ENCODE peak calls at places on chromosomes 3 and 15, in six cellular contexts. G, H, S, I, R and Q are unnamed samples.

GRCh38 chr15:42364529-42364928 is 5.2 kb downstream of the CAPN3 start:
- DNase-seq in G (no peak), H (no peak), S (no peak), I (no peak), R (no peak), Q (peak)

GRCh38 chr3:171700157-171700556 is 110.1 kb downstream of the PLD1 start:
- DNase-seq in G (no peak), H (no peak), S (no peak), I (no peak), R (no peak), Q (peak)

GRCh38 chr3:33810545-33810944 is 12.1 kb downstream of the PDCD6IP start:
- DNase-seq in G (no peak), H (no peak), S (no peak), I (no peak), R (no peak), Q (no peak)

GRCh38 chr15:40591310-40591845 is 2.7 kb upstream of the KNL1 start:
- DNase-seq in G (peak), H (no peak), S (no peak), I (no peak), R (no peak), Q (no peak)

GRCh38 chr3:69102384-69102783 is 17.6 kb downstream of the ARL6IP5 start:
- DNase-seq in G (no peak), H (no peak), S (no peak), I (no peak), R (no peak), Q (no peak)

GRCh38 chr3:42700366-42701288 is 2.0 kb downstream of the HHATL start:
- DNase-seq in G (no peak), H (no peak), S (no peak), I (no peak), R (no peak), Q (no peak)

GRCh38 chr3:98688363-98688762 is 74.8 kb upstream of the ST3GAL6 start:
- DNase-seq in G (no peak), H (no peak), S (no peak), I (no peak), R (no peak), Q (no peak)

GRCh38 chr3:71127052-71127451 is 456.5 kb downstream of the FOXP1 start:
- DNase-seq in G (no peak), H (no peak), S (no peak), I (no peak), R (no peak), Q (no peak)

GRCh38 chr3:185152433-185153169 is at the start of gene C3orf70:
- DNase-seq in G (peak), H (peak), S (no peak), I (peak), R (peak), Q (peak)
- TF ChIP-seq CTCF in G (no peak), H (no peak), S (no peak), I (no peak), R (no peak), Q (no peak)

DNA sequence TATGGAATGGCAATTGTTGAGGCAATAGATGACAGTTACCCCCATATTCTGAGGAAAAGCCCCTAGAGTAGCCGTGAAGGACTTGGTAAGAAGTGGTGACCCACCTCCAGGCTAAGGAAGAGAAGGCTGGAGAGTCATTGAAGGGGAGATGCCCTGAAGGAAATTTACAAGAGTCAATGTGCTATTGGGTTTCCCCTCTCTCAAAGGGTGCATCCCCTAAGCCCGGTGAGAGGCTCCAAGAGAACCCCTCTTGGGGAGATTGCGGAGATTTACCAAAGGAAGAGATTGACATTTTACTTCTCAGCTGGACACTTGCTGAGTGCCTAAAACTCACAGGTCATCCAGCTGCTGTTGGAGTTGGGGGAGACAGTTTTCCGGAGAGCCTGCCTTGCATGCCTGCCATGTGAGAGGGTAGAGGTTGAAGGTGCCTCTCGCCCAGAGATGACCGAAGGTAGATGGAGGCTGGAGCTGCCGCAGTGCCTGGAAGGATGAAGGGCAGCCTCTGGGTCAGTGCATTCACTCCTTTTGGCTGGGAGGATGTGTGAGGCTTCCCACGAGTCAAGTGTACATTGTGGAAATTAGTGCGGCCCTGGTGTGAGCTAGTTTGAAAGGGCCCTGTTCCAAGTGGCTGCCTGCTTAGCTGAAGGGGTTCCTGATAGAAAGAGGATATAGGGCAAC is 30.7 kb downstream of the MESD start:
- DNase-seq in G (no peak), H (no peak), S (no peak), I (no peak), R (no peak), Q (peak)
- H3K4me3 ChIP-seq in G (no peak), H (no peak), S (no peak), I (no peak), R (no peak), Q (no peak)

GRCh38 chr3:174218011-174218410 is 641.1 kb upstream of the NAALADL2 start:
- DNase-seq in G (no peak), H (no peak), S (no peak), I (no peak), R (no peak), Q (peak)
- TF ChIP-seq CTCF in G (no peak), H (no peak), S (no peak), I (no peak), R (no peak), Q (peak)

DNA sequence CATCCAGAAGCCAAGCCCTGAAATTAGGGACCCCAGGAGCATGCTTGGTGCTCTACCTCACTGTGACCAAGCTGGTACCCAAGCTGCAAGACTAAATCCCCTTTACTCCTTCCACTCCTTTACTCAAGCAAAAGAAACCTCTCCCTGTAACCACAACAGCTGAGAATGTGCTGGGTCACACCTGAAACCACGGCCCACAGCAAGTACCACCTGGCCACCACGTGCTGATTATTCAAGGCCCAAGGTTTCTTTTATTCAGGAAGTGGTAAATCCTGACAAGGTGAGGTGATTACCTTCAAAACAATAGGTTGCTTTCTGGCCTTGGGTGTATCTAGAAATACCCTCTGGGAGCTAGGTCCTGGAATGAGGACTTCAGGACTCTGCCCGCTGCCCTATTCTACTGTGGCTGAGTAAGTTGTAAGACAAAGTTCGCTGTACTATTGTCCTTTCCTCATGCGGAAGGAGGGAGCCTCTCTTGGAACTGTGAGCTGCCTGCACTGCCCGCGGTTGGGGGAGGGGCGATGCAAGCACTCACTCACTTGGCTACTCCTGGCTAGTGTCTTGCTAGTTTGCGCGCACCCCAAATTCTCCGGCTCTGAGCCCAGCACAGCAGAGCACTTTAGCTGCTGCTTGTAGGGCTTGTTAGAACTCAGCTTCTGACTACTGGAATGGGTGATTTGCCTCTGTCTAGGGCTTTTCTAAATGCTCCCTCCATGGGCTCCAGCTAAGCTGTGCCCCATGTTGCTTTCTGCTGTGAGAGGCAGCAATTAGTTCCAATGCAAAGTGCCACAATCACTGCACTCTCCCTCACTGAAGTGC is 487.1 kb upstream of the CNTN3 start:
- DNase-seq in G (peak), H (peak), S (peak), I (no peak), R (no peak), Q (no peak)
- H3K4me3 ChIP-seq in G (peak), H (no peak), S (no peak), I (no peak), R (no peak), Q (no peak)

GRCh38 chr3:13404625-13405452 is 15.3 kb downstream of the NUP210 start:
- DNase-seq in G (no peak), H (no peak), S (no peak), I (no peak), R (no peak), Q (no peak)

GRCh38 chr3:13401149-13401548 is 19.0 kb downstream of the NUP210 start:
- DNase-seq in G (no peak), H (no peak), S (no peak), I (no peak), R (no peak), Q (no peak)

GRCh38 chr3:13403818-13404216 is 16.3 kb downstream of the NUP210 start:
- DNase-seq in G (peak), H (no peak), S (no peak), I (no peak), R (no peak), Q (no peak)

GRCh38 chr3:13405614-13406013 is 14.5 kb downstream of the NUP210 start:
- DNase-seq in G (no peak), H (no peak), S (no peak), I (no peak), R (no peak), Q (no peak)

DNA sequence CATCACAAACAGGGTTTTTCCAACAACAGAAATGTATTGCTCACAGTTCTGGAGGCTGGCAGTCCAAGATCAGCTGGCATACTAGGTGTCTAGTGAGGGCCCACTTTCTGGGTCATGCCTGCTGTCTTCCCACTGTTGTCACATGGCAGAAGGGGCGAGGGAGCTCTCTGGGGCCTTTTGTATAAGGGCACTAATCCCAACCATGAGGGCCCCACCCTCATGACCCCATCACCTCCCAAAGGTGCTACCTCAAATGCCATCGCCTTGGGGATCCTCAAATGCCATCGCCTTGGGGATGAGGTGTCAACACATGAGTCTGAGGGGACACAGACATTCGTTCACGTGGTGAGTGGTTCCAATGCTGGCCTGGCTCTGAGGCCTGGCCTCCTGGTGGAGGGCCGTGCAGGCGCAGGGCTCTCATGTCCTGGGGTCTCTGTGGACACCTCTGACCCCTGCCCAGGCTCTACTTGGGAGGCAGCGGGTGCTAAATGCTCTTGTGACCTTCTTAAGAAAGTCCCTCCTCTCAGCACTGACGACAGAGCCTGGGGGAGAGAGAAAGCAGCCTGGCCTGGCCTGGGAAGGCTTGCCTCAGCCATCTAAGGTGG is 16.8 kb downstream of the NUP210 start:
- DNase-seq in G (peak), H (no peak), S (no peak), I (no peak), R (no peak), Q (no peak)
- TF ChIP-seq CTCF in G (no peak), H (no peak), S (no peak), I (no peak), R (no peak), Q (no peak)

DNA sequence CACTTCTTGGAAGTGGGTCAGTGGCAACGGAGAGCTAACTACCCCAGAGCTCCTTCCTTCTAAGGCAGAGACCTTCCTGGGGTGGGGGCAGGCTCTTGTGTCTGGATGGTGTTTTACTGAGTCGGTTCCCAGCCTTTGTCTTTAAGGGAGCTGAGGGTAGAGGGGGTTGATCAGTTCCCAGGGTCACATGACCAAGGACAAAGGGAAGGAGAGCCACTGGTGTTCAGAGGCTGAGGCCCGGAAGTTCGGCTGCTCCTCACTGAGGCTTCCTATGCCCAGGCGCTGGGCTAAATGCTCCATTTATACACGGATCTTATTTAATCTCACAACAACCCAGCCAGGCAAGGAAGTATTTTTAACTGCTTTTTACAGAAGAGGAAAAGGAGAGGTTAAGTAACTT is 21.0 kb downstream of the EPHB3 start:
- DNase-seq in G (peak), H (no peak), S (no peak), I (peak), R (no peak), Q (peak)
- H3K4me3 ChIP-seq in G (peak), H (peak), S (no peak), I (peak), R (no peak), Q (peak)

GRCh38 chr15:33074942-33075341 is 119.6 kb downstream of the FMN1 start:
- DNase-seq in G (no peak), H (no peak), S (no peak), I (no peak), R (no peak), Q (no peak)
- TF ChIP-seq CTCF in G (no peak), H (peak), S (no peak), I (no peak), R (no peak), Q (no peak)

GRCh38 chr3:13892304-13892703 is 12.4 kb upstream of the WNT7A start:
- DNase-seq in G (no peak), H (no peak), S (no peak), I (no peak), R (no peak), Q (no peak)

GRCh38 chr3:13894812-13895154 is 14.9 kb upstream of the WNT7A start:
- DNase-seq in G (no peak), H (no peak), S (no peak), I (no peak), R (no peak), Q (no peak)

GRCh38 chr3:13896473-13897154 is 16.7 kb upstream of the WNT7A start:
- DNase-seq in G (peak), H (no peak), S (no peak), I (no peak), R (peak), Q (peak)

GRCh38 chr3:13894096-13894811 is 14.4 kb upstream of the WNT7A start:
- DNase-seq in G (peak), H (no peak), S (no peak), I (no peak), R (no peak), Q (no peak)

DNA sequence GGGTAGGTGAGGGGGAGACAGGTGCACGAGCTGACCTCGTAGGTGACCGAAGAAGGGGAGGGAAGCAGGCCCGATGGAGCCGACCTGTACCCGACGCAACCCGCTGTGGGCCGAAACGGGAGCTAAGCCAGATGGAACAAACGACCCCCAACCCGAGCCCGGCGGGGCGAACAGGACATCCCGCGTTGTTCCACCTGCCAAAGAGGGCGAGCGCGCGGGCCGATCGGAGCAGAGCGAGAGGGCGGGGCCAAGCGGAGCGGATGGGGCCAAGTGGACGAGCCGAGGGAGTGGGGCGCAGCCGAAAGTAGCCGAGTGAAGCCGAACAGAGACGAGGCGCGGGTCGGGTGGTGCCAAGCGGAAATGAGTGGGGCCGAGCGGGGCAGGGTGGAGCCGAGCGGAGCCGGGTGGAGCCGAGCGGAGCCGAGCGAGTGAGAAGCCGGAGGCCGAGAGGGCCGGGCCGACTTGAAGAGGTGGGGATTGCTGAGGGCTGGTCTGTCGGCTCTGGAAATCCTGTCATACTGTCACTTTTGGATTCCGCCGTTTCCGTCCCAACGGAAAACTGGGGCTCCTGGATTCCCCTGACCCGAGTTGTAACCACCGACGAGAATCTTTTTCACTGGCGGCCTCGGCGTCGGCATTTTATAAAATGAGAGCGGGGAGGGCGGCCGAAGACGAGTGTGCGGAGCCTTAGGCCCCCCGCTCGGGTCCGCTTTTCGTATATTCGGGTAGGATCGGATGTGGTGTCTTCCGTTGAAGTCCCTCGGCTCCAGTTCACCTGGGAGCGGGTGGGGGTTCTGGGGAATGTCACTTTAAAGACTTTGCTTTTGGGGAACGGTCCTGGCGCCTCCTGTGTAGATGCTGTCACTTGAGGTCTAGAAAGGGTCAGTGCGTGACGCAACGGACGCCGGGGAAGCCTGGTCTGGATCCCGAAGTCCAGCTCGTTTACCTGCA is 15.6 kb upstream of the WNT7A start:
- DNase-seq in G (peak), H (peak), S (peak), I (peak), R (peak), Q (peak)
- H3K4me3 ChIP-seq in G (peak), H (peak), S (peak), I (peak), R (peak), Q (peak)